ENCODE peak calls at places on chromosome X, in nine cellular contexts. One of them, this sample, is unnamed.

GRCh38 chrX:16711219-16712115 is 1.0 kb downstream of the CTPS2 start:
- DNase-seq in NCI-H460: no peak
- DNase-seq in tibial nerve: no peak
- DNase-seq in LHCN-M2: no peak
- DNase-seq in Right ventricle myocardium superior: peak; percentile 49
- DNase-seq in cardiac muscle cell: no peak
- DNase-seq in upper lobe of right lung: no peak
- DNase-seq in germinal center: peak; percentile 3
- DNase-seq in activated naive CD8-positive, alpha-beta T cell treated with anti-CD3 and anti-CD28 coated beads, Interleukin-2, amount 50 U/mL, for 24 hours: peak; percentile 11
- DNase-seq in this sample: no peak

GRCh38 chrX:36961590-36961989 is 46.6 kb upstream of the FAM47C start:
- DNase-seq in NCI-H460: no peak
- DNase-seq in tibial nerve: no peak
- DNase-seq in LHCN-M2: no peak
- DNase-seq in Right ventricle myocardium superior: no peak
- DNase-seq in cardiac muscle cell: no peak
- DNase-seq in upper lobe of right lung: no peak
- DNase-seq in germinal center: no peak
- DNase-seq in activated naive CD8-positive, alpha-beta T cell treated with anti-CD3 and anti-CD28 coated beads, Interleukin-2, amount 50 U/mL, for 24 hours: no peak
- DNase-seq in this sample: no peak

GRCh38 chrX:57595381-57595811 is 3.6 kb downstream of the ZXDB start:
- DNase-seq in NCI-H460: no peak
- DNase-seq in tibial nerve: no peak
- DNase-seq in LHCN-M2: peak; percentile 86
- DNase-seq in Right ventricle myocardium superior: no peak
- DNase-seq in cardiac muscle cell: peak; percentile 83
- DNase-seq in upper lobe of right lung: no peak
- DNase-seq in germinal center: no peak
- DNase-seq in activated naive CD8-positive, alpha-beta T cell treated with anti-CD3 and anti-CD28 coated beads, Interleukin-2, amount 50 U/mL, for 24 hours: no peak
- DNase-seq in this sample: no peak

GRCh38 chrX:150575415-150575814 is 7.0 kb downstream of the MTM1 start:
- DNase-seq in NCI-H460: no peak
- DNase-seq in tibial nerve: no peak
- DNase-seq in LHCN-M2: no peak
- DNase-seq in Right ventricle myocardium superior: no peak
- DNase-seq in cardiac muscle cell: peak; percentile 13
- DNase-seq in upper lobe of right lung: no peak
- DNase-seq in germinal center: no peak
- DNase-seq in activated naive CD8-positive, alpha-beta T cell treated with anti-CD3 and anti-CD28 coated beads, Interleukin-2, amount 50 U/mL, for 24 hours: peak; percentile 47
- DNase-seq in this sample: peak; percentile 72

GRCh38 chrX:133097031-133097430 is at the start of gene USP26:
- DNase-seq in NCI-H460: no peak
- DNase-seq in tibial nerve: no peak
- DNase-seq in LHCN-M2: no peak
- DNase-seq in Right ventricle myocardium superior: no peak
- DNase-seq in cardiac muscle cell: no peak
- DNase-seq in upper lobe of right lung: no peak
- DNase-seq in germinal center: no peak
- DNase-seq in activated naive CD8-positive, alpha-beta T cell treated with anti-CD3 and anti-CD28 coated beads, Interleukin-2, amount 50 U/mL, for 24 hours: no peak
- DNase-seq in this sample: no peak

GRCh38 chrX:10007604-10008003 is 40.4 kb downstream of the CLDN34 start:
- DNase-seq in NCI-H460: no peak
- DNase-seq in tibial nerve: no peak
- DNase-seq in LHCN-M2: no peak
- DNase-seq in Right ventricle myocardium superior: no peak
- DNase-seq in cardiac muscle cell: peak; percentile 45
- DNase-seq in upper lobe of right lung: no peak
- DNase-seq in germinal center: no peak
- DNase-seq in activated naive CD8-positive, alpha-beta T cell treated with anti-CD3 and anti-CD28 coated beads, Interleukin-2, amount 50 U/mL, for 24 hours: no peak
- DNase-seq in this sample: no peak

GRCh38 chrX:16585486-16586370 is 64.2 kb upstream of the S100G start:
- DNase-seq in NCI-H460: no peak
- DNase-seq in tibial nerve: no peak
- DNase-seq in LHCN-M2: no peak
- DNase-seq in Right ventricle myocardium superior: no peak
- DNase-seq in cardiac muscle cell: no peak
- DNase-seq in upper lobe of right lung: no peak
- DNase-seq in germinal center: no peak
- DNase-seq in activated naive CD8-positive, alpha-beta T cell treated with anti-CD3 and anti-CD28 coated beads, Interleukin-2, amount 50 U/mL, for 24 hours: no peak
- DNase-seq in this sample: no peak

GRCh38 chrX:68432648-68433047 is 647 bp downstream of the OPHN1 start:
- DNase-seq in NCI-H460: no peak
- DNase-seq in tibial nerve: no peak
- DNase-seq in LHCN-M2: no peak
- DNase-seq in Right ventricle myocardium superior: no peak
- DNase-seq in cardiac muscle cell: no peak
- DNase-seq in upper lobe of right lung: no peak
- DNase-seq in germinal center: no peak
- DNase-seq in activated naive CD8-positive, alpha-beta T cell treated with anti-CD3 and anti-CD28 coated beads, Interleukin-2, amount 50 U/mL, for 24 hours: no peak
- DNase-seq in this sample: no peak

GRCh38 chrX:41705042-41705441 is 16.3 kb downstream of the GPR34 start:
- DNase-seq in NCI-H460: no peak
- DNase-seq in tibial nerve: no peak
- DNase-seq in LHCN-M2: no peak
- DNase-seq in Right ventricle myocardium superior: no peak
- DNase-seq in cardiac muscle cell: no peak
- DNase-seq in upper lobe of right lung: no peak
- DNase-seq in germinal center: no peak
- DNase-seq in activated naive CD8-positive, alpha-beta T cell treated with anti-CD3 and anti-CD28 coated beads, Interleukin-2, amount 50 U/mL, for 24 hours: no peak
- DNase-seq in this sample: no peak

GRCh38 chrX:45240334-45240733 is 39.7 kb upstream of the DIPK2B start:
- DNase-seq in NCI-H460: no peak
- DNase-seq in tibial nerve: no peak
- DNase-seq in LHCN-M2: no peak
- DNase-seq in Right ventricle myocardium superior: no peak
- DNase-seq in cardiac muscle cell: no peak
- DNase-seq in upper lobe of right lung: no peak
- DNase-seq in germinal center: no peak
- DNase-seq in activated naive CD8-positive, alpha-beta T cell treated with anti-CD3 and anti-CD28 coated beads, Interleukin-2, amount 50 U/mL, for 24 hours: no peak
- DNase-seq in this sample: no peak

GRCh38 chrX:120087289-120088017 is 10.0 kb upstream of the RHOXF2B start:
- DNase-seq in NCI-H460: no peak
- DNase-seq in tibial nerve: no peak
- DNase-seq in LHCN-M2: no peak
- DNase-seq in Right ventricle myocardium superior: no peak
- DNase-seq in cardiac muscle cell: no peak
- DNase-seq in upper lobe of right lung: no peak
- DNase-seq in germinal center: no peak
- DNase-seq in activated naive CD8-positive, alpha-beta T cell treated with anti-CD3 and anti-CD28 coated beads, Interleukin-2, amount 50 U/mL, for 24 hours: no peak
- DNase-seq in this sample: peak; percentile 1

GRCh38 chrX:97374266-97374665 is 490.6 kb downstream of the RPA4 start:
- DNase-seq in NCI-H460: no peak
- DNase-seq in tibial nerve: no peak
- DNase-seq in LHCN-M2: no peak
- DNase-seq in Right ventricle myocardium superior: no peak
- DNase-seq in cardiac muscle cell: no peak
- DNase-seq in upper lobe of right lung: no peak
- DNase-seq in germinal center: no peak
- DNase-seq in activated naive CD8-positive, alpha-beta T cell treated with anti-CD3 and anti-CD28 coated beads, Interleukin-2, amount 50 U/mL, for 24 hours: no peak
- DNase-seq in this sample: no peak

GRCh38 chrX:11427082-11428033 is 134.1 kb downstream of the AMELX start:
- DNase-seq in NCI-H460: no peak
- DNase-seq in tibial nerve: peak; percentile 31
- DNase-seq in LHCN-M2: peak; percentile 40
- DNase-seq in Right ventricle myocardium superior: peak; percentile 67
- DNase-seq in cardiac muscle cell: peak; percentile 54
- DNase-seq in upper lobe of right lung: peak; percentile 74
- DNase-seq in germinal center: peak; percentile 1
- DNase-seq in activated naive CD8-positive, alpha-beta T cell treated with anti-CD3 and anti-CD28 coated beads, Interleukin-2, amount 50 U/mL, for 24 hours: no peak
- DNase-seq in this sample: no peak